ENCODE peak calls at places on chromosomes 11 and 22, in seven cellular contexts. One of them, this sample, is unnamed. For H3K4me1, the result is how much of the 10 kb centered on the place peaks cover.

GRCh38 chr11:117456027-117456720 is 128.5 kb downstream of the CEP164 start:
- DNase-seq in A673: no peak
- DNase-seq in CD8-positive, alpha-beta memory T cell: no peak
- DNase-seq in mammary epithelial cell: no peak
- DNase-seq in tibial artery: peak
- DNase-seq in aorta: no peak
- DNase-seq in right lobe of liver: no peak
- DNase-seq in this sample: no peak

GRCh38 chr11:70713988-70714665 is 315.8 kb downstream of the CTTN start:
- DNase-seq in A673: no peak
- DNase-seq in CD8-positive, alpha-beta memory T cell: no peak
- DNase-seq in mammary epithelial cell: no peak
- DNase-seq in tibial artery: no peak
- DNase-seq in aorta: no peak
- DNase-seq in right lobe of liver: peak
- DNase-seq in this sample: no peak

GRCh38 chr11:130472434-130472961 is 24.1 kb downstream of the ADAMTS15 start:
- DNase-seq in A673: no peak
- DNase-seq in CD8-positive, alpha-beta memory T cell: no peak
- DNase-seq in mammary epithelial cell: no peak
- DNase-seq in tibial artery: no peak
- DNase-seq in aorta: no peak
- DNase-seq in right lobe of liver: no peak
- DNase-seq in this sample: no peak

GRCh38 chr11:22431074-22431473 is 92.9 kb downstream of the SLC17A6 start:
- DNase-seq in A673: no peak
- DNase-seq in CD8-positive, alpha-beta memory T cell: no peak
- DNase-seq in mammary epithelial cell: no peak
- DNase-seq in tibial artery: no peak
- DNase-seq in aorta: no peak
- DNase-seq in right lobe of liver: no peak
- DNase-seq in this sample: no peak

GRCh38 chr11:95459268-95460040 is 228.5 kb upstream of the SESN3 start:
- DNase-seq in A673: peak
- DNase-seq in CD8-positive, alpha-beta memory T cell: no peak
- DNase-seq in mammary epithelial cell: peak
- DNase-seq in tibial artery: no peak
- DNase-seq in aorta: no peak
- DNase-seq in right lobe of liver: no peak
- DNase-seq in this sample: peak

GRCh38 chr11:34492806-34493414 is 20.7 kb downstream of the ELF5 start:
- DNase-seq in A673: peak
- DNase-seq in CD8-positive, alpha-beta memory T cell: no peak
- DNase-seq in mammary epithelial cell: peak
- DNase-seq in tibial artery: no peak
- DNase-seq in aorta: peak
- DNase-seq in right lobe of liver: peak
- DNase-seq in this sample: no peak

GRCh38 chr22:19723990-19724827 is 870 bp downstream of the GP1BB start:
- DNase-seq in A673: no peak
- DNase-seq in CD8-positive, alpha-beta memory T cell: no peak
- DNase-seq in mammary epithelial cell: no peak
- DNase-seq in tibial artery: no peak
- DNase-seq in aorta: no peak
- DNase-seq in right lobe of liver: no peak
- DNase-seq in this sample: peak

GRCh38 chr22:48098243-48098935 is 1335.9 kb downstream of the TBC1D22A start:
- DNase-seq in A673: no peak
- DNase-seq in CD8-positive, alpha-beta memory T cell: peak
- DNase-seq in mammary epithelial cell: no peak
- DNase-seq in tibial artery: no peak
- DNase-seq in aorta: no peak
- DNase-seq in right lobe of liver: no peak
- DNase-seq in this sample: no peak

GRCh38 chr22:41330169-41330568 is 28.8 kb downstream of the ZC3H7B start:
- DNase-seq in A673: no peak
- DNase-seq in CD8-positive, alpha-beta memory T cell: no peak
- DNase-seq in mammary epithelial cell: no peak
- DNase-seq in tibial artery: no peak
- DNase-seq in aorta: no peak
- DNase-seq in right lobe of liver: no peak
- DNase-seq in this sample: no peak

GRCh38 chr11:47394322-47395224 is 13.8 kb upstream of the SLC39A13 start:
- DNase-seq in A673: peak
- DNase-seq in CD8-positive, alpha-beta memory T cell: peak
- DNase-seq in mammary epithelial cell: no peak
- DNase-seq in tibial artery: no peak
- DNase-seq in aorta: peak
- DNase-seq in right lobe of liver: peak
- DNase-seq in this sample: no peak

GRCh38 chr11:61815790-61816735 is 740 bp downstream of the FADS1 start:
- DNase-seq in A673: peak
- DNase-seq in CD8-positive, alpha-beta memory T cell: peak
- DNase-seq in mammary epithelial cell: peak
- DNase-seq in tibial artery: peak
- DNase-seq in aorta: peak
- DNase-seq in right lobe of liver: peak
- DNase-seq in this sample: peak

GRCh38 chr11:76693791-76694190 is 23.2 kb upstream of the LRRC32 start:
- DNase-seq in A673: no peak
- DNase-seq in CD8-positive, alpha-beta memory T cell: no peak
- DNase-seq in mammary epithelial cell: no peak
- DNase-seq in tibial artery: no peak
- DNase-seq in aorta: no peak
- DNase-seq in right lobe of liver: no peak
- DNase-seq in this sample: no peak

GRCh38 chr11:84648413-84648812 is 978.7 kb downstream of the DLG2 start:
- DNase-seq in A673: peak
- DNase-seq in CD8-positive, alpha-beta memory T cell: no peak
- DNase-seq in mammary epithelial cell: no peak
- DNase-seq in tibial artery: no peak
- DNase-seq in aorta: no peak
- DNase-seq in right lobe of liver: no peak
- DNase-seq in this sample: no peak

GRCh38 chr11:74037309-74037708 is 28.4 kb upstream of the UCP3 start:
- DNase-seq in A673: no peak
- DNase-seq in CD8-positive, alpha-beta memory T cell: no peak
- DNase-seq in mammary epithelial cell: peak
- DNase-seq in tibial artery: no peak
- DNase-seq in aorta: no peak
- DNase-seq in right lobe of liver: no peak
- DNase-seq in this sample: peak

GRCh38 chr11:101993172-101993571 is 54.1 kb upstream of the CFAP300 start:
- DNase-seq in A673: no peak
- DNase-seq in CD8-positive, alpha-beta memory T cell: no peak
- DNase-seq in mammary epithelial cell: no peak
- DNase-seq in tibial artery: no peak
- DNase-seq in aorta: no peak
- DNase-seq in right lobe of liver: no peak
- DNase-seq in this sample: no peak

GRCh38 chr11:82872377-82873150 is 27.7 kb downstream of the PRCP start:
- DNase-seq in A673: no peak
- DNase-seq in CD8-positive, alpha-beta memory T cell: no peak
- DNase-seq in mammary epithelial cell: no peak
- DNase-seq in tibial artery: no peak
- DNase-seq in aorta: no peak
- DNase-seq in right lobe of liver: no peak
- DNase-seq in this sample: no peak

GRCh38 chr11:67613313-67613959 is 6.7 kb downstream of the NDUFV1 start:
- DNase-seq in A673: no peak
- DNase-seq in CD8-positive, alpha-beta memory T cell: no peak
- DNase-seq in mammary epithelial cell: no peak
- DNase-seq in tibial artery: no peak
- DNase-seq in aorta: no peak
- DNase-seq in right lobe of liver: no peak
- DNase-seq in this sample: no peak

GRCh38 chr11:118612378-118612777 is 5.0 kb downstream of the PHLDB1 start:
- DNase-seq in A673: no peak
- DNase-seq in CD8-positive, alpha-beta memory T cell: no peak
- DNase-seq in mammary epithelial cell: no peak
- DNase-seq in tibial artery: no peak
- DNase-seq in aorta: peak
- DNase-seq in right lobe of liver: peak
- DNase-seq in this sample: no peak

GRCh38 chr11:112289588-112290461 is 29.2 kb upstream of the PLET1 start:
- DNase-seq in A673: peak
- DNase-seq in CD8-positive, alpha-beta memory T cell: peak
- DNase-seq in mammary epithelial cell: peak
- DNase-seq in tibial artery: peak
- DNase-seq in aorta: peak
- DNase-seq in right lobe of liver: peak
- DNase-seq in this sample: no peak

GRCh38 chr11:112292785-112293407 is 32.2 kb upstream of the PLET1 start:
- DNase-seq in A673: peak
- DNase-seq in CD8-positive, alpha-beta memory T cell: no peak
- DNase-seq in mammary epithelial cell: peak
- DNase-seq in tibial artery: peak
- DNase-seq in aorta: peak
- DNase-seq in right lobe of liver: no peak
- DNase-seq in this sample: peak

GRCh38 chr11:112292188-112292587 is 31.5 kb upstream of the PLET1 start:
- DNase-seq in A673: peak
- DNase-seq in CD8-positive, alpha-beta memory T cell: no peak
- DNase-seq in mammary epithelial cell: no peak
- DNase-seq in tibial artery: no peak
- DNase-seq in aorta: no peak
- DNase-seq in right lobe of liver: no peak
- DNase-seq in this sample: no peak

GRCh38 chr11:112291191-112291590 is 30.5 kb upstream of the PLET1 start:
- DNase-seq in A673: peak
- DNase-seq in CD8-positive, alpha-beta memory T cell: no peak
- DNase-seq in mammary epithelial cell: no peak
- DNase-seq in tibial artery: no peak
- DNase-seq in aorta: no peak
- DNase-seq in right lobe of liver: no peak
- DNase-seq in this sample: no peak

GRCh38 chr11:112290462-112290894 is 29.8 kb upstream of the PLET1 start:
- DNase-seq in A673: peak
- DNase-seq in CD8-positive, alpha-beta memory T cell: no peak
- DNase-seq in mammary epithelial cell: no peak
- DNase-seq in tibial artery: no peak
- DNase-seq in aorta: no peak
- DNase-seq in right lobe of liver: no peak
- DNase-seq in this sample: no peak
- H3K4me1 ChIP-seq in A673: under half
- H3K4me1 ChIP-seq in CD8-positive, alpha-beta memory T cell: under half
- H3K4me1 ChIP-seq in mammary epithelial cell: under half
- H3K4me1 ChIP-seq in tibial artery: half or more
- H3K4me1 ChIP-seq in aorta: under half
- H3K4me1 ChIP-seq in right lobe of liver: under half
- H3K4me1 ChIP-seq in this sample: under half

GRCh38 chr11:19953909-19954308 is 206.4 kb downstream of the DBX1 start:
- DNase-seq in A673: peak
- DNase-seq in CD8-positive, alpha-beta memory T cell: no peak
- DNase-seq in mammary epithelial cell: peak
- DNase-seq in tibial artery: no peak
- DNase-seq in aorta: no peak
- DNase-seq in right lobe of liver: no peak
- DNase-seq in this sample: peak
- H3K27ac ChIP-seq in A673: no peak
- H3K27ac ChIP-seq in CD8-positive, alpha-beta memory T cell: no peak
- H3K27ac ChIP-seq in mammary epithelial cell: peak
- H3K27ac ChIP-seq in tibial artery: peak
- H3K27ac ChIP-seq in aorta: peak
- H3K27ac ChIP-seq in right lobe of liver: peak
- H3K27ac ChIP-seq in this sample: peak

DNA sequence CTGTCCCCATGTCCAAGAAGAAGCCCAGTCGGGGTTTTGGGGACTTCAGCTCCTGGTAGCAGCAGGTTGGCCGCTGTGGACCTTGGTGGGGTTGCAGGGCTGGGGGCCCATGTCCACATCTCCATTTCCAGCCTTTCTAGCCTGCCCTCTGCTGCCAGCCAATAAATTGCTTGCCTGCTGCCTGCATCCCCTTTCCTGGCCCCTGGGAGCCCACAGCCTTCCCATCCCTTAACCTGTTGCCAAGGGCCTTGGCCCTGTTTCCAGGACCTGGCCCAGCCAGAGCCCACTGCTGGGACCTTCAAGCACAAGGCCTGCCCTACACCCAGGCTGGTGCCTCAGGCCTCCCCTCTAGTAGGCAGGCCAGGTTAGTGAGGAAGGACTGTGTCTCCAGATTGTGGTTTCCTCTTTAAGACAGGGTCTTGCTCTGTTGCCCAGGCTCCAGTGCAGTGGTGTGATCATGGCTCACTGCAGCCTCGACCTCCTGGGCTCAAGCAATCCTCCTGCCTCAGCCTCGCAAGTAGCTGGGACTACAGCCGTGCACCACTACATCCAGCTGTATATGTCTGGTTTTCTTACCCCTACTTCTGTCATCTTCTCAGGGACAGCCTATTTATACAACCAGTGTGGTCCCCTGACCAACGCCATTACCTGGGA is 29.7 kb downstream of the PPIL2 start:
- DNase-seq in A673: no peak
- DNase-seq in CD8-positive, alpha-beta memory T cell: no peak
- DNase-seq in mammary epithelial cell: no peak
- DNase-seq in tibial artery: no peak
- DNase-seq in aorta: no peak
- DNase-seq in right lobe of liver: no peak
- DNase-seq in this sample: no peak
- H3K4me1 ChIP-seq in A673: under half
- H3K4me1 ChIP-seq in CD8-positive, alpha-beta memory T cell: under half
- H3K4me1 ChIP-seq in mammary epithelial cell: under half
- H3K4me1 ChIP-seq in tibial artery: under half
- H3K4me1 ChIP-seq in aorta: under half
- H3K4me1 ChIP-seq in right lobe of liver: under half
- H3K4me1 ChIP-seq in this sample: under half

GRCh38 chr11:12673924-12674570 is at the start of gene TEAD1:
- DNase-seq in A673: peak
- DNase-seq in CD8-positive, alpha-beta memory T cell: peak
- DNase-seq in mammary epithelial cell: peak
- DNase-seq in tibial artery: peak
- DNase-seq in aorta: peak
- DNase-seq in right lobe of liver: peak
- DNase-seq in this sample: peak

GRCh38 chr11:12673601-12673923 is 659 bp upstream of the TEAD1 start:
- DNase-seq in A673: no peak
- DNase-seq in CD8-positive, alpha-beta memory T cell: no peak
- DNase-seq in mammary epithelial cell: no peak
- DNase-seq in tibial artery: no peak
- DNase-seq in aorta: no peak
- DNase-seq in right lobe of liver: no peak
- DNase-seq in this sample: no peak

GRCh38 chr11:12675951-12676711 is 1.9 kb downstream of the TEAD1 start:
- DNase-seq in A673: peak
- DNase-seq in CD8-positive, alpha-beta memory T cell: no peak
- DNase-seq in mammary epithelial cell: no peak
- DNase-seq in tibial artery: no peak
- DNase-seq in aorta: no peak
- DNase-seq in right lobe of liver: no peak
- DNase-seq in this sample: no peak

GRCh38 chr11:12674936-12675696 is 895 bp downstream of the TEAD1 start:
- DNase-seq in A673: peak
- DNase-seq in CD8-positive, alpha-beta memory T cell: no peak
- DNase-seq in mammary epithelial cell: no peak
- DNase-seq in tibial artery: peak
- DNase-seq in aorta: peak
- DNase-seq in right lobe of liver: peak
- DNase-seq in this sample: no peak

DNA sequence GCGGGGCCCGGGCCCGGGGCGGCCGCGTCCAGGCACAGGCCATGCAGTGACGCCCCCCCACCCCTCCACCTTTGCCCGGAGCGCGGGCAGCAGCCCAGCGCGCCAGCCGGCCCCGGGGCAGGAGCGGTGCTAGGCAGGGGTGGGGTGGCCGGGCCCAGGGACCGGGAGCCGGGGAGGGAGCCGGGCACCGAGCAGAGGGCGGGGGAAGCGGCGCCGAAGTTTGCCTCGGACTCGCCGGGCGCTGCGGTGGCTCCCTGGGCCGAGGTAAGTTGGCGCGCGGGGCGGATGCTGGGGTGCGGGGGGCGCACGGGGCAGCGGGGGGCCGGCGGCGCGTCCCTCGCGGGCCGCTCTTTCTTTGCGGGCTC is 332 bp downstream of the TEAD1 start:
- DNase-seq in A673: no peak
- DNase-seq in CD8-positive, alpha-beta memory T cell: no peak
- DNase-seq in mammary epithelial cell: no peak
- DNase-seq in tibial artery: no peak
- DNase-seq in aorta: no peak
- DNase-seq in right lobe of liver: no peak
- DNase-seq in this sample: no peak
- H3K27ac ChIP-seq in A673: peak
- H3K27ac ChIP-seq in CD8-positive, alpha-beta memory T cell: no peak
- H3K27ac ChIP-seq in mammary epithelial cell: peak
- H3K27ac ChIP-seq in tibial artery: peak
- H3K27ac ChIP-seq in aorta: peak
- H3K27ac ChIP-seq in right lobe of liver: peak
- H3K27ac ChIP-seq in this sample: peak

This sample was measured in foreskin keratinocyte.